ENCODE peak calls at places on chromosomes 5 and 9, in nine cellular contexts. One of them, this sample, is unnamed.

GRCh38 chr5:102910240-102911226 is 155.4 kb downstream of the PAM start:
- DNase-seq in stomach: no peak
- DNase-seq in left ventricle myocardium inferior: no peak
- DNase-seq in cardiac muscle cell: no peak
- DNase-seq in GM12865: no peak
- DNase-seq in HCT116: peak
- DNase-seq in neural progenitor cell: no peak
- DNase-seq in heart right ventricle: no peak
- DNase-seq in lower leg skin: no peak
- DNase-seq in this sample: no peak

GRCh38 chr5:62005551-62005950 is 300.5 kb upstream of the KIF2A start:
- DNase-seq in stomach: no peak
- DNase-seq in left ventricle myocardium inferior: no peak
- DNase-seq in cardiac muscle cell: no peak
- DNase-seq in GM12865: no peak
- DNase-seq in HCT116: no peak
- DNase-seq in neural progenitor cell: no peak
- DNase-seq in heart right ventricle: no peak
- DNase-seq in lower leg skin: no peak
- DNase-seq in this sample: no peak

GRCh38 chr9:1083325-1083913 is 33.3 kb downstream of the DMRT2 start:
- DNase-seq in stomach: no peak
- DNase-seq in left ventricle myocardium inferior: peak
- DNase-seq in cardiac muscle cell: peak
- DNase-seq in GM12865: no peak
- DNase-seq in HCT116: no peak
- DNase-seq in neural progenitor cell: no peak
- DNase-seq in heart right ventricle: peak
- DNase-seq in lower leg skin: no peak
- DNase-seq in this sample: no peak

GRCh38 chr9:121698627-121699270 is 47.3 kb downstream of the DAB2IP start:
- DNase-seq in stomach: no peak
- DNase-seq in left ventricle myocardium inferior: no peak
- DNase-seq in cardiac muscle cell: peak
- DNase-seq in GM12865: no peak
- DNase-seq in HCT116: no peak
- DNase-seq in neural progenitor cell: peak
- DNase-seq in heart right ventricle: no peak
- DNase-seq in lower leg skin: no peak
- DNase-seq in this sample: peak

GRCh38 chr9:110293246-110293645 is 36.9 kb upstream of the TXN start:
- DNase-seq in stomach: no peak
- DNase-seq in left ventricle myocardium inferior: no peak
- DNase-seq in cardiac muscle cell: no peak
- DNase-seq in GM12865: no peak
- DNase-seq in HCT116: no peak
- DNase-seq in neural progenitor cell: no peak
- DNase-seq in heart right ventricle: no peak
- DNase-seq in lower leg skin: no peak
- DNase-seq in this sample: no peak

GRCh38 chr5:149641000-149641576 is 59.8 kb downstream of the ARHGEF37 start:
- DNase-seq in stomach: peak
- DNase-seq in left ventricle myocardium inferior: no peak
- DNase-seq in cardiac muscle cell: peak
- DNase-seq in GM12865: peak
- DNase-seq in HCT116: no peak
- DNase-seq in neural progenitor cell: no peak
- DNase-seq in heart right ventricle: peak
- DNase-seq in lower leg skin: no peak
- DNase-seq in this sample: no peak

GRCh38 chr5:43193952-43194321 is 1.9 kb downstream of the NIM1K start:
- DNase-seq in stomach: no peak
- DNase-seq in left ventricle myocardium inferior: no peak
- DNase-seq in cardiac muscle cell: no peak
- DNase-seq in GM12865: no peak
- DNase-seq in HCT116: no peak
- DNase-seq in neural progenitor cell: peak
- DNase-seq in heart right ventricle: no peak
- DNase-seq in lower leg skin: no peak
- DNase-seq in this sample: no peak

GRCh38 chr5:169003721-169004481 is 297.0 kb downstream of the SLIT3 start:
- DNase-seq in stomach: peak
- DNase-seq in left ventricle myocardium inferior: no peak
- DNase-seq in cardiac muscle cell: peak
- DNase-seq in GM12865: no peak
- DNase-seq in HCT116: no peak
- DNase-seq in neural progenitor cell: peak
- DNase-seq in heart right ventricle: no peak
- DNase-seq in lower leg skin: no peak
- DNase-seq in this sample: no peak

GRCh38 chr9:8733096-8733954 is 933.7 kb upstream of the DMAC1 start:
- DNase-seq in stomach: no peak
- DNase-seq in left ventricle myocardium inferior: peak
- DNase-seq in cardiac muscle cell: peak
- DNase-seq in GM12865: no peak
- DNase-seq in HCT116: no peak
- DNase-seq in neural progenitor cell: peak
- DNase-seq in heart right ventricle: no peak
- DNase-seq in lower leg skin: no peak
- DNase-seq in this sample: peak

GRCh38 chr5:132655821-132656773 is 1.9 kb upstream of the IL13 start:
- DNase-seq in stomach: peak
- DNase-seq in left ventricle myocardium inferior: no peak
- DNase-seq in cardiac muscle cell: no peak
- DNase-seq in GM12865: no peak
- DNase-seq in HCT116: no peak
- DNase-seq in neural progenitor cell: peak
- DNase-seq in heart right ventricle: no peak
- DNase-seq in lower leg skin: no peak
- DNase-seq in this sample: no peak

GRCh38 chr5:60287174-60287771 is 393.7 kb upstream of the PDE4D start:
- DNase-seq in stomach: peak
- DNase-seq in left ventricle myocardium inferior: peak
- DNase-seq in cardiac muscle cell: peak
- DNase-seq in GM12865: peak
- DNase-seq in HCT116: peak
- DNase-seq in neural progenitor cell: peak
- DNase-seq in heart right ventricle: no peak
- DNase-seq in lower leg skin: no peak
- DNase-seq in this sample: no peak

GRCh38 chr9:110440161-110440560 is 102.5 kb upstream of the TXNDC8 start:
- DNase-seq in stomach: no peak
- DNase-seq in left ventricle myocardium inferior: no peak
- DNase-seq in cardiac muscle cell: peak
- DNase-seq in GM12865: no peak
- DNase-seq in HCT116: no peak
- DNase-seq in neural progenitor cell: no peak
- DNase-seq in heart right ventricle: no peak
- DNase-seq in lower leg skin: no peak
- DNase-seq in this sample: no peak

GRCh38 chr5:52580921-52581320 is 206.8 kb upstream of the ITGA1 start:
- DNase-seq in stomach: peak
- DNase-seq in left ventricle myocardium inferior: no peak
- DNase-seq in cardiac muscle cell: peak
- DNase-seq in GM12865: no peak
- DNase-seq in HCT116: no peak
- DNase-seq in neural progenitor cell: no peak
- DNase-seq in heart right ventricle: no peak
- DNase-seq in lower leg skin: no peak
- DNase-seq in this sample: no peak

GRCh38 chr9:122261469-122261881 is 3.2 kb downstream of the RBM18 start:
- DNase-seq in stomach: peak
- DNase-seq in left ventricle myocardium inferior: peak
- DNase-seq in cardiac muscle cell: peak
- DNase-seq in GM12865: no peak
- DNase-seq in HCT116: no peak
- DNase-seq in neural progenitor cell: no peak
- DNase-seq in heart right ventricle: peak
- DNase-seq in lower leg skin: peak
- DNase-seq in this sample: no peak

GRCh38 chr5:151612689-151613427 is 21.7 kb upstream of the FAT2 start:
- DNase-seq in stomach: no peak
- DNase-seq in left ventricle myocardium inferior: no peak
- DNase-seq in cardiac muscle cell: no peak
- DNase-seq in GM12865: peak
- DNase-seq in HCT116: peak
- DNase-seq in neural progenitor cell: no peak
- DNase-seq in heart right ventricle: no peak
- DNase-seq in lower leg skin: no peak
- DNase-seq in this sample: no peak

GRCh38 chr5:170638454-170639220 is 134.8 kb downstream of the KCNIP1 start:
- DNase-seq in stomach: peak
- DNase-seq in left ventricle myocardium inferior: peak
- DNase-seq in cardiac muscle cell: peak
- DNase-seq in GM12865: peak
- DNase-seq in HCT116: peak
- DNase-seq in neural progenitor cell: peak
- DNase-seq in heart right ventricle: peak
- DNase-seq in lower leg skin: no peak
- DNase-seq in this sample: peak

GRCh38 chr9:95349109-95350038 is 31.9 kb upstream of the FANCC start:
- DNase-seq in stomach: no peak
- DNase-seq in left ventricle myocardium inferior: no peak
- DNase-seq in cardiac muscle cell: peak
- DNase-seq in GM12865: no peak
- DNase-seq in HCT116: no peak
- DNase-seq in neural progenitor cell: peak
- DNase-seq in heart right ventricle: no peak
- DNase-seq in lower leg skin: no peak
- DNase-seq in this sample: no peak
- H3K4me3 ChIP-seq in stomach: peak
- H3K4me3 ChIP-seq in left ventricle myocardium inferior: peak
- H3K4me3 ChIP-seq in cardiac muscle cell: peak
- H3K4me3 ChIP-seq in GM12865: no peak
- H3K4me3 ChIP-seq in HCT116: no peak
- H3K4me3 ChIP-seq in neural progenitor cell: peak
- H3K4me3 ChIP-seq in heart right ventricle: peak
- H3K4me3 ChIP-seq in lower leg skin: no peak
- H3K4me3 ChIP-seq in this sample: peak

DNA sequence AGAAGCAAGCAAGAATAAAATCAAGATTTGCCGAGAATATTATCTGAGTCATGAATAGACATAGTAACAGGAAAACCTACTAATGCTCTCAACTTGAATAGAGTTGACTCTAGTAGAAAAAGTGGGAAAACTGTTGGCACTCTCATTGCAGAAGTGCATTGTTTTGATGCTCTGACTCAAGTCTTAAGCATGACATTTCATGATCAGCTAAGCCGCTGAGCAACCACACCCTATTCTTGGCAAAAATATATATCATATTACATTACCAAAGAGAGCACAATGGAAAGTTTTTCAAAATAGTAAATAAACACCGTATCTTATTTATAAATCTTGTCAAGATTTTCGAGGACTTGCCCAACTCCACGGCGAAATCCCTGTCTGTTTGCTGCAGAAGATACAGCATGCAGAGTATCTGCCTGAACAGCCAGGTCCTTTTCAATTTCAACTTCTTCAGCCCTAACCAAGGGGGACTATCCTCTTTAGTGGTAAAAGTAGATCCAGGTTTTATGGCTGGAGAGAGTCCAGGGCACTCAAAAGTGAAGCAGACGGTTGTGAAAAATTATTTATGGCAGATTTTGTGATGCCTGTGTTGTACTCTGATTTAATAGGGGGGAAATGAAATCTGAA is 13.9 kb upstream of the ADAMTSL1 start:
- DNase-seq in stomach: no peak
- DNase-seq in left ventricle myocardium inferior: no peak
- DNase-seq in cardiac muscle cell: peak
- DNase-seq in GM12865: no peak
- DNase-seq in HCT116: no peak
- DNase-seq in neural progenitor cell: no peak
- DNase-seq in heart right ventricle: no peak
- DNase-seq in lower leg skin: peak
- DNase-seq in this sample: no peak
- H3K4me3 ChIP-seq in stomach: no peak
- H3K4me3 ChIP-seq in left ventricle myocardium inferior: no peak
- H3K4me3 ChIP-seq in cardiac muscle cell: no peak
- H3K4me3 ChIP-seq in GM12865: no peak
- H3K4me3 ChIP-seq in HCT116: no peak
- H3K4me3 ChIP-seq in neural progenitor cell: no peak
- H3K4me3 ChIP-seq in heart right ventricle: no peak
- H3K4me3 ChIP-seq in lower leg skin: no peak
- H3K4me3 ChIP-seq in this sample: no peak

DNA sequence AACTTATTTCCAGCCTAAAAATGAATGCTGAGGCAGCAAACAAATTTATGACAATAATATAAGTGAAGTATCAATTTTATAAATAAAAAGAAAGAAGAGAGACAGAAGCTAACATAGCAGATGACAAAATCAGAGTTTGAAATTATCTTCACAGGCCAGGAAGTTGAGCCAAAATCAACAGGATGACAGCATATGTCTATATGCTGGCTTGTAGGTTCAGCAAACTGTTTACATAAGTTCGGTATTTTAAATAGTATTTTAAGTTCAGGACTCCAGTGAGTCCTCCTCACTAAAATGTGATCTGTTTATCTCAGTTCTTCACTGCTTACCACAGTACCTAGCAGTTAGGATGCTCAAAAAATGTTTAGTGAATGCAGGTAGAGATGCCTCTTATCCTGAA is 359.6 kb upstream of the SMC2 start:
- DNase-seq in stomach: no peak
- DNase-seq in left ventricle myocardium inferior: no peak
- DNase-seq in cardiac muscle cell: no peak
- DNase-seq in GM12865: no peak
- DNase-seq in HCT116: no peak
- DNase-seq in neural progenitor cell: no peak
- DNase-seq in heart right ventricle: no peak
- DNase-seq in lower leg skin: no peak
- DNase-seq in this sample: no peak
- H3K4me3 ChIP-seq in stomach: no peak
- H3K4me3 ChIP-seq in left ventricle myocardium inferior: no peak
- H3K4me3 ChIP-seq in cardiac muscle cell: no peak
- H3K4me3 ChIP-seq in GM12865: no peak
- H3K4me3 ChIP-seq in HCT116: no peak
- H3K4me3 ChIP-seq in neural progenitor cell: no peak
- H3K4me3 ChIP-seq in heart right ventricle: no peak
- H3K4me3 ChIP-seq in lower leg skin: no peak
- H3K4me3 ChIP-seq in this sample: no peak

DNA sequence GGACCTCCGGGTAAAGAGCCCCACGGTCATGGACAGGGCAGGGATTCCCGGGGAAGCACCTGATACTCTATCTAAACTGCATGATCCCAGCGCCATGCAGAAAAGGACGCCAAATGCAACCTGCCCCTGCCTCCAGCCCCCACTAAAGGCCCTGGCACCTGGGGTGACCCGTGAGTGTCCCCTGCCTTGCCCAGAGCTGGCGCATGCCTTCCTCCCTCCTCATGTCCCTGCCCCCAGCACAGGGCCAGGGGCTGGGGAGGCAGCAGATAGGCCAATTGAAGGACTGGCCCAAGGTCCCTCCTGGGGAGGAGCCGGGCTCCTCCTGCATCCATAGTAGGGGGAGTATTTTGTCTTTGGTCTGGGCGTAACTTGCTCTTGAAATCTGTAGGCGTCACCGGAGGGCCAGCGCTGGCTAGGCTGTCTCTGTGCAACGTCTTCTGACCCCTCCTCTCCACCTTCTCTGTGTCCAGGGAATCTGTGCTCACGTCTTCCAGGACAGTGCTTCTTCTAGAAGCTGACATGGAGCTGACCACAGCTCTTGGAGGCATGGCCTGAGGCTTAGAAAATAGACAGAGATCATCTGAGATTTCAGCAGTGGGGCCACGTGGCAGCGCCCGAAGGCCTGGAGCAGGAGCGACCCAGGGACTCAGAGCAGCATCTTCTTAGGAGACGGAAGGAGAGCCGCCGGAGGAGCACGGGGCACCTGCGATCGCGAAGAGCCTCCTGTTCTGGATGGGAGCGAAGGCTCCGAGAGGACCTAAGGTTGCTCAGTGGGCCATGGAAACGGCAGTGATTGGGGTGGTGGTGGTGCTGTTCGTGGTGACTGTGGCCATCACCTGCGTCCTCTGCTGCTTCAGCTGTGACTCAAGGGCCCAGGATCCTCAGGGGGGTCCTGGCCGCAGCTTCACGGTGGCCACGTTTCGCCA is 660 bp downstream of the SPAAR start:
- DNase-seq in stomach: no peak
- DNase-seq in left ventricle myocardium inferior: peak
- DNase-seq in cardiac muscle cell: peak
- DNase-seq in GM12865: no peak
- DNase-seq in HCT116: no peak
- DNase-seq in neural progenitor cell: no peak
- DNase-seq in heart right ventricle: no peak
- DNase-seq in lower leg skin: no peak
- DNase-seq in this sample: no peak
- H3K4me3 ChIP-seq in stomach: no peak
- H3K4me3 ChIP-seq in left ventricle myocardium inferior: peak
- H3K4me3 ChIP-seq in cardiac muscle cell: no peak
- H3K4me3 ChIP-seq in GM12865: no peak
- H3K4me3 ChIP-seq in HCT116: no peak
- H3K4me3 ChIP-seq in neural progenitor cell: no peak
- H3K4me3 ChIP-seq in heart right ventricle: peak
- H3K4me3 ChIP-seq in lower leg skin: no peak
- H3K4me3 ChIP-seq in this sample: no peak